ENCODE peak calls at places on chromosomes 4 and X, in five cellular contexts. One of them, this sample, is unnamed.
A peak's percentile ranks its signal among the peaks of the same experiment; 100 is the strongest.

GRCh38 chrX:45400380-45400779 is 199.7 kb upstream of the DIPK2B start:
- DNase-seq in transverse colon: no peak
- DNase-seq in stomach: no peak
- DNase-seq in HCT116: no peak
- DNase-seq in sigmoid colon: no peak
- DNase-seq in this sample: no peak

GRCh38 chrX:54423161-54423888 is 16.9 kb upstream of the TSR2 start:
- DNase-seq in transverse colon: no peak
- DNase-seq in stomach: no peak
- DNase-seq in HCT116: no peak
- DNase-seq in sigmoid colon: no peak
- DNase-seq in this sample: no peak

GRCh38 chr4:52728877-52729276 is 22.3 kb downstream of the ERVMER34-1 start:
- DNase-seq in transverse colon: no peak
- DNase-seq in stomach: no peak
- DNase-seq in HCT116: no peak
- DNase-seq in sigmoid colon: no peak
- DNase-seq in this sample: no peak

GRCh38 chrX:46912673-46913491 is 661 bp downstream of the JADE3 start:
- DNase-seq in transverse colon: peak; percentile 50
- DNase-seq in stomach: peak; percentile 45
- DNase-seq in HCT116: no peak
- DNase-seq in sigmoid colon: peak; percentile 67
- DNase-seq in this sample: no peak

GRCh38 chrX:107654778-107655761 is 26.8 kb downstream of the PRPS1 start:
- DNase-seq in transverse colon: peak; percentile 59
- DNase-seq in stomach: peak; percentile 61
- DNase-seq in HCT116: peak; percentile 34
- DNase-seq in sigmoid colon: peak; percentile 88
- DNase-seq in this sample: no peak

GRCh38 chr4:73916172-73916925 is 47.2 kb downstream of the CXCL1 start:
- DNase-seq in transverse colon: no peak
- DNase-seq in stomach: no peak
- DNase-seq in HCT116: no peak
- DNase-seq in sigmoid colon: no peak
- DNase-seq in this sample: no peak

GRCh38 chr4:6561173-6561516 is 13.8 kb upstream of the MAN2B2 start:
- DNase-seq in transverse colon: no peak
- DNase-seq in stomach: no peak
- DNase-seq in HCT116: no peak
- DNase-seq in sigmoid colon: no peak
- DNase-seq in this sample: no peak

GRCh38 chr4:41213563-41214157 is 682 bp downstream of the APBB2 start:
- DNase-seq in transverse colon: peak; percentile 30
- DNase-seq in stomach: no peak
- DNase-seq in HCT116: no peak
- DNase-seq in sigmoid colon: peak; percentile 73
- DNase-seq in this sample: no peak

GRCh38 chr4:94621491-94622080 is 136.2 kb upstream of the BMPR1B start:
- DNase-seq in transverse colon: no peak
- DNase-seq in stomach: no peak
- DNase-seq in HCT116: peak; percentile 38
- DNase-seq in sigmoid colon: no peak
- DNase-seq in this sample: no peak

GRCh38 chr4:22556411-22556969 is 40.6 kb upstream of the ADGRA3 start:
- DNase-seq in transverse colon: peak; percentile 49
- DNase-seq in stomach: no peak
- DNase-seq in HCT116: no peak
- DNase-seq in sigmoid colon: no peak
- DNase-seq in this sample: no peak

GRCh38 chrX:630922-631496 is 418 bp downstream of the SHOX start:
- DNase-seq in transverse colon: no peak
- DNase-seq in stomach: no peak
- DNase-seq in HCT116: no peak
- DNase-seq in sigmoid colon: peak; percentile 41
- DNase-seq in this sample: no peak

GRCh38 chr4:185122681-185123345 is 20.3 kb upstream of the SLC25A4 start:
- DNase-seq in transverse colon: no peak
- DNase-seq in stomach: no peak
- DNase-seq in HCT116: no peak
- DNase-seq in sigmoid colon: no peak
- DNase-seq in this sample: no peak

GRCh38 chr4:21347142-21347541 is 601.4 kb downstream of the KCNIP4 start:
- DNase-seq in transverse colon: no peak
- DNase-seq in stomach: no peak
- DNase-seq in HCT116: no peak
- DNase-seq in sigmoid colon: no peak
- DNase-seq in this sample: no peak

GRCh38 chr4:100852326-100852725 is 334.5 kb upstream of the EMCN start:
- DNase-seq in transverse colon: no peak
- DNase-seq in stomach: no peak
- DNase-seq in HCT116: no peak
- DNase-seq in sigmoid colon: no peak
- DNase-seq in this sample: no peak

GRCh38 chr4:137711502-137711901 is 179.2 kb upstream of the PCDH18 start:
- DNase-seq in transverse colon: no peak
- DNase-seq in stomach: no peak
- DNase-seq in HCT116: no peak
- DNase-seq in sigmoid colon: no peak
- DNase-seq in this sample: no peak

GRCh38 chrX:110741213-110741796 is 54.3 kb downstream of the CHRDL1 start:
- DNase-seq in transverse colon: no peak
- DNase-seq in stomach: no peak
- DNase-seq in HCT116: no peak
- DNase-seq in sigmoid colon: no peak
- DNase-seq in this sample: no peak

GRCh38 chrX:12153741-12154140 is 15.5 kb downstream of the FRMPD4 start:
- DNase-seq in transverse colon: no peak
- DNase-seq in stomach: no peak
- DNase-seq in HCT116: no peak
- DNase-seq in sigmoid colon: no peak
- DNase-seq in this sample: no peak

GRCh38 chr4:167622481-167623240 is 388.4 kb upstream of the SPOCK3 start:
- DNase-seq in transverse colon: peak; percentile 19
- DNase-seq in stomach: peak; percentile 66
- DNase-seq in HCT116: peak; percentile 46
- DNase-seq in sigmoid colon: no peak
- DNase-seq in this sample: no peak

GRCh38 chr4:111546881-111547280 is 598.4 kb upstream of the FAM241A start:
- DNase-seq in transverse colon: no peak
- DNase-seq in stomach: no peak
- DNase-seq in HCT116: no peak
- DNase-seq in sigmoid colon: no peak
- DNase-seq in this sample: no peak

GRCh38 chrX:37912286-37912685 is 64.9 kb upstream of the DYNLT3 start:
- DNase-seq in transverse colon: no peak
- DNase-seq in stomach: no peak
- DNase-seq in HCT116: no peak
- DNase-seq in sigmoid colon: no peak
- DNase-seq in this sample: no peak

GRCh38 chrX:119695535-119696050 is 2.6 kb upstream of the SEPTIN6 start:
- DNase-seq in transverse colon: no peak
- DNase-seq in stomach: no peak
- DNase-seq in HCT116: no peak
- DNase-seq in sigmoid colon: no peak
- DNase-seq in this sample: no peak

GRCh38 chrX:22968494-22968893 is 31.3 kb upstream of the DDX53 start:
- DNase-seq in transverse colon: no peak
- DNase-seq in stomach: no peak
- DNase-seq in HCT116: no peak
- DNase-seq in sigmoid colon: no peak
- DNase-seq in this sample: no peak

GRCh38 chr4:7649741-7650531 is 215.2 kb upstream of the PSAPL1 start:
- DNase-seq in transverse colon: peak; percentile 24
- DNase-seq in stomach: no peak
- DNase-seq in HCT116: peak; percentile 7
- DNase-seq in sigmoid colon: peak; percentile 62
- DNase-seq in this sample: no peak

GRCh38 chrX:80648023-80648422 is 161.7 kb downstream of the BRWD3 start:
- DNase-seq in transverse colon: no peak
- DNase-seq in stomach: no peak
- DNase-seq in HCT116: no peak
- DNase-seq in sigmoid colon: no peak
- DNase-seq in this sample: no peak

GRCh38 chrX:13094374-13094773 is 50.0 kb upstream of the FAM9C start:
- DNase-seq in transverse colon: no peak
- DNase-seq in stomach: no peak
- DNase-seq in HCT116: no peak
- DNase-seq in sigmoid colon: no peak
- DNase-seq in this sample: no peak

GRCh38 chr4:151672996-151673395 is 87.8 kb downstream of the GATB start:
- DNase-seq in transverse colon: no peak
- DNase-seq in stomach: no peak
- DNase-seq in HCT116: no peak
- DNase-seq in sigmoid colon: no peak
- DNase-seq in this sample: no peak

GRCh38 chrX:102745513-102746133 is 25.1 kb downstream of the GPRASP3 start:
- DNase-seq in transverse colon: no peak
- DNase-seq in stomach: no peak
- DNase-seq in HCT116: no peak
- DNase-seq in sigmoid colon: peak; percentile 64
- DNase-seq in this sample: no peak

GRCh38 chr4:156583265-156583664 is 388.3 kb downstream of the PDGFC start:
- DNase-seq in transverse colon: no peak
- DNase-seq in stomach: no peak
- DNase-seq in HCT116: no peak
- DNase-seq in sigmoid colon: no peak
- DNase-seq in this sample: no peak

GRCh38 chr4:110085131-110085530 is 113.3 kb downstream of the ELOVL6 start:
- DNase-seq in transverse colon: peak; percentile 90
- DNase-seq in stomach: peak; percentile 77
- DNase-seq in HCT116: no peak
- DNase-seq in sigmoid colon: no peak
- DNase-seq in this sample: no peak

GRCh38 chr4:174283507-174284180 is at the start of the genes CEP44 and FBXO8:
- DNase-seq in transverse colon: peak; percentile 72
- DNase-seq in stomach: peak; percentile 65
- DNase-seq in HCT116: peak; percentile 72
- DNase-seq in sigmoid colon: peak; percentile 87
- DNase-seq in this sample: no peak
- TF ChIP-seq POLR2A in transverse colon: peak; percentile 50
- TF ChIP-seq POLR2A in stomach: no peak
- TF ChIP-seq POLR2A in HCT116: peak; percentile 65
- TF ChIP-seq POLR2A in sigmoid colon: no peak
- TF ChIP-seq POLR2A in this sample: no peak

GRCh38 chr4:142922720-142923119 is 76.6 kb upstream of the INPP4B start:
- DNase-seq in transverse colon: no peak
- DNase-seq in stomach: no peak
- DNase-seq in HCT116: no peak
- DNase-seq in sigmoid colon: no peak
- DNase-seq in this sample: no peak

GRCh38 chr4:142923619-142924018 is 77.5 kb upstream of the INPP4B start:
- DNase-seq in transverse colon: no peak
- DNase-seq in stomach: no peak
- DNase-seq in HCT116: no peak
- DNase-seq in sigmoid colon: no peak
- DNase-seq in this sample: no peak

DNA sequence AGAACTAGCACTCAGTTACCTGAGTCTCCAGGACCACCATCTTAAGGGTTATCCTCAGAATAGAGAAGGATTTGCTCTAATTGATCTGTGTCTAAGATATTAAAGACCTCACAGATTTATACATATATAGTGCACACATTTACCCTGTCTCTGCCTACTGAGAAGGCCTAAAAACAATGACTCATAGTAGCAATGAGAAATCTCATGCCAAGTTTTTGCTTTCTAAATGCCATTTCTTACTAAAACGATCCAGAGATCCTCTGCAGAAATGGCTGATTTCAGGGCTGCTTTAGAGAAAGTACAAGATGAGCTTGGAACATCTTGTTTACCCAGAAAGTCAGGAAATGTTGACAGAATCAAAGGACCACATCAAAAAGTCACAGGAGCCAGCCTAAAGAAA is 79.1 kb upstream of the INPP4B start:
- DNase-seq in transverse colon: no peak
- DNase-seq in stomach: no peak
- DNase-seq in HCT116: no peak
- DNase-seq in sigmoid colon: no peak
- DNase-seq in this sample: no peak
- TF ChIP-seq POLR2AphosphoS5 in transverse colon: no peak
- TF ChIP-seq POLR2AphosphoS5 in stomach: no peak
- TF ChIP-seq POLR2AphosphoS5 in HCT116: no peak
- TF ChIP-seq POLR2AphosphoS5 in sigmoid colon: peak; percentile 19
- TF ChIP-seq POLR2AphosphoS5 in this sample: no peak

GRCh38 chr4:175810360-175810759 is 1.7 kb downstream of the GPM6A start:
- DNase-seq in transverse colon: no peak
- DNase-seq in stomach: no peak
- DNase-seq in HCT116: no peak
- DNase-seq in sigmoid colon: no peak
- DNase-seq in this sample: no peak

GRCh38 chr4:175807596-175807995 is 4.5 kb downstream of the GPM6A start:
- DNase-seq in transverse colon: no peak
- DNase-seq in stomach: no peak
- DNase-seq in HCT116: no peak
- DNase-seq in sigmoid colon: no peak
- DNase-seq in this sample: no peak

GRCh38 chr4:175806741-175807140 is 5.3 kb downstream of the GPM6A start:
- DNase-seq in transverse colon: no peak
- DNase-seq in stomach: no peak
- DNase-seq in HCT116: no peak
- DNase-seq in sigmoid colon: no peak
- DNase-seq in this sample: no peak

GRCh38 chr4:175802988-175803387 is 9.1 kb downstream of the GPM6A start:
- DNase-seq in transverse colon: no peak
- DNase-seq in stomach: no peak
- DNase-seq in HCT116: no peak
- DNase-seq in sigmoid colon: no peak
- DNase-seq in this sample: no peak

GRCh38 chr4:175805863-175806262 is 6.2 kb downstream of the GPM6A start:
- DNase-seq in transverse colon: no peak
- DNase-seq in stomach: no peak
- DNase-seq in HCT116: no peak
- DNase-seq in sigmoid colon: no peak
- DNase-seq in this sample: no peak
- H3K4me3 ChIP-seq in transverse colon: no peak overlapping the region
- H3K4me3 ChIP-seq in stomach: no peak overlapping the region
- H3K4me3 ChIP-seq in HCT116: no peak overlapping the region
- H3K4me3 ChIP-seq in sigmoid colon: no peak overlapping the region
- H3K4me3 ChIP-seq in this sample: no peak overlapping the region

GRCh38 chrX:30577362-30577961 is at the start of gene TASL:
- DNase-seq in transverse colon: peak; percentile 23
- DNase-seq in stomach: no peak
- DNase-seq in HCT116: no peak
- DNase-seq in sigmoid colon: no peak
- DNase-seq in this sample: no peak
- TF ChIP-seq POLR2A in transverse colon: peak; percentile 23
- TF ChIP-seq POLR2A in stomach: no peak
- TF ChIP-seq POLR2A in HCT116: no peak
- TF ChIP-seq POLR2A in sigmoid colon: no peak
- TF ChIP-seq POLR2A in this sample: no peak

GRCh38 chr4:121788896-121789295 is 12.2 kb upstream of the EXOSC9 start:
- DNase-seq in transverse colon: no peak
- DNase-seq in stomach: no peak
- DNase-seq in HCT116: no peak
- DNase-seq in sigmoid colon: no peak
- DNase-seq in this sample: no peak
- TF ChIP-seq POLR2AphosphoS5 in transverse colon: no peak
- TF ChIP-seq POLR2AphosphoS5 in stomach: no peak
- TF ChIP-seq POLR2AphosphoS5 in HCT116: no peak
- TF ChIP-seq POLR2AphosphoS5 in sigmoid colon: no peak
- TF ChIP-seq POLR2AphosphoS5 in this sample: no peak

This sample was measured in vagina.